ENCODE peak calls at places on chromosome 4, in seven cellular contexts. X is upper lobe of right lung, S is IMR-90, N is HepG2, P is heart right ventricle, M is stomach, V is AG04450. R is an unnamed sample.

GRCh38 chr4:5925419-5926187 is 32.7 kb upstream of the CRMP1 start:
- DNase-seq in X (no peak), S (no peak), N (no peak), P (no peak), M (no peak), V (no peak), R (no peak)

GRCh38 chr4:24321637-24322036 is 262.7 kb downstream of the DHX15 start:
- DNase-seq in X (no peak), S (no peak), N (no peak), P (no peak), M (no peak), V (no peak), R (no peak)

GRCh38 chr4:53931423-53932060 is 132.9 kb downstream of the CHIC2 start:
- DNase-seq in X (no peak), S (no peak), N (no peak), P (no peak), M (no peak), V (no peak), R (no peak)

GRCh38 chr4:132063829-132064228 is 1085.3 kb upstream of the PCDH10 start:
- DNase-seq in X (no peak), S (peak), N (no peak), P (no peak), M (no peak), V (peak), R (no peak)

GRCh38 chr4:73541251-73541650 is 59.7 kb downstream of the AFM start:
- DNase-seq in X (no peak), S (no peak), N (no peak), P (no peak), M (no peak), V (no peak), R (no peak)

GRCh38 chr4:169941141-169941540 is 85.1 kb downstream of the MFAP3L start:
- DNase-seq in X (no peak), S (no peak), N (no peak), P (no peak), M (no peak), V (no peak), R (no peak)

GRCh38 chr4:1601852-1602525 is 82.1 kb downstream of the FAM53A start:
- DNase-seq in X (peak), S (no peak), N (no peak), P (no peak), M (no peak), V (no peak), R (no peak)

GRCh38 chr4:91065117-91065516 is 937.9 kb downstream of the CCSER1 start:
- DNase-seq in X (no peak), S (no peak), N (no peak), P (no peak), M (no peak), V (no peak), R (no peak)

GRCh38 chr4:172045981-172046380 is 232.8 kb downstream of the GALNTL6 start:
- DNase-seq in X (no peak), S (no peak), N (no peak), P (no peak), M (no peak), V (no peak), R (no peak)

GRCh38 chr4:172040766-172041165 is 227.6 kb downstream of the GALNTL6 start:
- DNase-seq in X (no peak), S (no peak), N (no peak), P (no peak), M (no peak), V (no peak), R (no peak)

DNA sequence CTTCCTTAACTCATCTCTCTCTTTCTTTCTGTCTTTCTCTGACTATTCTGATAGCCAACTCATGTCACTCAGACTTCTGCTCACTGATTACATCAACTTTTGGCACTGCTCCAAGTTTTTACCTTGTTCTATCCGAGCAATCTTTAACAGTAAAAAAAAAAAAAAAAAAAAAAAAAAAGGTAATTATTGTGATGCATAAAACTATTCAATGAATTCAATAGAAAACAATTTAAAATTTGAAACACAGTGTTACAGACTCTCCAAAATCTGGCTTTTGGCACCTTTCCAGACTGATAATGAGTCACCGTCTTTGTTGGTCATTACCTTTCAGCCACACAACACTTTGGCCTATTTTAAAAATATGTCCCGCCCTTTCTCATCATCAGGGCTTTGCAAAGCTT is 229.5 kb downstream of the GALNTL6 start:
- DNase-seq in X (no peak), S (no peak), N (peak), P (no peak), M (no peak), V (no peak), R (peak)
- H3K27ac ChIP-seq in X (no peak), S (no peak), N (no peak), P (no peak), M (no peak), V (no peak), R (no peak)

DNA sequence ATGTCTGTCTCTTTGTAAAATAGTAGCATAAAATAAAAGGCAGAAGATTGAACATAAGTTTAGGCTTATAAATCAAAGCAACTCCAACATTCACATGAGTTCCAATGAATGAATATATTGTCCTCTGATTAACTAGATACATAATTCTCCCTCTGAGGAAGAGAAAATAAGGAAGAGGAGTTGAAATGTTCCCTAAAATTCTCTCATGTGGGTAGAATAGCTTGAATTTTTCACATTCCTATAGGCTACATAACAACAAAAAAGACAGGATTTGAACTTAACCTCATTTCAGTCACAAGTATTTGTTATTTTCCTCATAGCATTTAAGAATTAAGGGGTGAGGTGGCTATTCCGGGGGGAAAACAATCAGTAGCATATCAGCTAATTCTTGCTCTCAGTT is 462.4 kb upstream of the NDST4 start:
- DNase-seq in X (no peak), S (no peak), N (no peak), P (no peak), M (no peak), V (no peak), R (no peak)
- H3K27ac ChIP-seq in X (no peak), S (no peak), N (no peak), P (no peak), M (no peak), V (no peak), R (no peak)

DNA sequence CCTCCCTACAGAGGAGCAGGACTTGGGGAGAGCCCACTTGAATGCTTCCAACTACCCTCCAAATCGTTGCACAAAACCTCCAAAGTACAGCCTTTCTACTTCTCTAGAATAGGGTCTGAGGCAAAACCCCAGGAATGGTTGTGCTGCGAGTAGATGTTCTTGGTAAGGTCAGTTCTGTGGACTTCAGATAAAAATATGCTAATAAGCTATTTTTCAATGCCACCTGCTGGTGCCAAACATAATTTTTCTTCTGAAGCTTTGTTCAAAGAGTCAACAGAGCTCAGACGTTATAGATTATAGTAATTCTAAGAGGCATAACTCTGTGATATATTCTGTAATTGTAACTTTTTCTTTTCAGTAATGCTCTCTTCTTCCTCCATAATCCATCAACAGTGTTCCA is 425.7 kb downstream of the GPAT3 start:
- DNase-seq in X (no peak), S (peak), N (no peak), P (no peak), M (no peak), V (no peak), R (no peak)
- H3K27ac ChIP-seq in X (no peak), S (no peak), N (no peak), P (no peak), M (no peak), V (no peak), R (no peak)

DNA sequence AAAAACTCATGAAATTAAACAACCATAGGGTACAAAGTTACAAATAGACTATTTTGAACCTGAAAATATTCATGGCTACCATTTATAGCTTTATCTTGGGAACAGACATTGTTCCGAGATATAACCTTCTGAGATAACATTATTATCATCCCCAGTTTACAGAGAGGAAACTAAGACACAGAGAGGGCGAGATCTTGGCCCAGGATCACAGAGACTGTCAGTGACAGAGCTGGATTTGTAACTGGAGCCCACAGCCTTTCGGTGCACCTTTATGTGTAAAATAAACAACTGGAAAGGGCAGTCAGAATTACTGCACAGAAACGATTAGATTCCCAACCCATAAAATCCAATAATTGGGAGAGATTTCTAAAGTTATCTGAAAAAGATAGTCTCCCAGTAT is 28.4 kb downstream of the KLF3 start:
- DNase-seq in X (no peak), S (no peak), N (no peak), P (no peak), M (no peak), V (no peak), R (no peak)
- H3K27ac ChIP-seq in X (no peak), S (no peak), N (no peak), P (no peak), M (no peak), V (no peak), R (no peak)

DNA sequence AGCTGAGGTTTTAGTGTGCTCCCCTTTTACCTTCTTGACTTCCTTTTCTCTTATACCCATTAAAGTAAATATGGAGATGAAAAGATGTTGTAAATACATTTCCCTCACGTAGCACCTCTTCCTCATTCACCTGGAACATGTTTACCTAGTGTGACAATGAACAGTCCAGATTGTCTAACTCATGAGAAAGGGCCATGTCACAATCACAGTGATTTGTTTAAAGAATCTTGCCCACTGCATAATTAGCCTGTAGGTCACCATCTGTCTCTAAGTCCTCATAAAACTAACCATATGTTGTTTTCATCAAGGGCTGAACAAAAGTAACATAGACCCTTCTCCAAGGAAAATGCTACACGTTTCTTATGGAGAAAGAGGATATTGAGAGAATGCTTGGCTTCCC is 85.7 kb downstream of the TSPAN5 start:
- DNase-seq in X (no peak), S (no peak), N (no peak), P (no peak), M (no peak), V (no peak), R (peak)
- H3K27ac ChIP-seq in X (no peak), S (no peak), N (no peak), P (no peak), M (no peak), V (no peak), R (no peak)

DNA sequence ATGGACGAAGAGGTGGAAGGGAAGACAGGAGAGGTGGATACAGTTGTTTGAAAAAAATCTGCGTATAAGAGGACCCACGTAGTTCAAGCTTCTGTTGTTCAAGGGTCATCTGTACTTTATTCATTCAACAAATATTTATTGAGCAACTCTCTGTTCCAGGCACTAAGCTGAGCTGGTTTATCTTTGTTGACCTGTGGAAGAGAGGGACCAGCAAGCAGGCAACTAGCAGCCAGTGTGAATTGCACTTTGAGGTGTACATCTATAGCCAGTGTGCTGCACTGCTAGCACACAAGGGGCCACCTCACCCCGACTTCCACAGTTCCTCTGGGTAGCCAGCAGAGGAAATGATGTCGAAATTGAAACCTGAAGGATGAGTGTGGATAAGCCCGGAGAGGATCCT is 191.4 kb downstream of the SOWAHB start:
- DNase-seq in X (no peak), S (no peak), N (peak), P (no peak), M (no peak), V (no peak), R (peak)
- H3K27ac ChIP-seq in X (no peak), S (peak), N (no peak), P (no peak), M (peak), V (peak), R (no peak)

DNA sequence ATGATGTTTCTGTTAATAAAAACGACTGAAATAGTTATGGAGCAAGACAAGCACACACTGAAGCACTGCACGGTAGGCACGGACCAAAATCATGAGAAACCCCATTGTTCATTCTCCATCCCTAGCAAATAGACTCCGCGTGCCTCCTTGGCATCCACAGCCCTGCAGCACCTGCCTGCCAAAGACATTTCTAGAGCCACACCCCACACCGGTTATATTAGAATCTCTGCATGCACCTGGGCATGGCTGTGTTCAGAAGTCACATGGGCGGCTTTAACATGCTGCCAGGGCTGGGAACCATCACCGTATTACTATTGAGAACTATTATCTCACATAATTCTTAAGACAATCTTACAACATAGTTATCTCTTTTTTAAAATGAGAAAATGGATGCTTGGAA is 5.9 kb downstream of the PDLIM3 start:
- DNase-seq in X (no peak), S (no peak), N (no peak), P (no peak), M (peak), V (no peak), R (no peak)
- H3K27ac ChIP-seq in X (no peak), S (no peak), N (no peak), P (no peak), M (no peak), V (no peak), R (no peak)

GRCh38 chr4:41797260-41797659 is 48.7 kb upstream of the PHOX2B start:
- DNase-seq in X (no peak), S (no peak), N (no peak), P (no peak), M (no peak), V (no peak), R (no peak)

GRCh38 chr4:41796545-41797210 is 48.2 kb upstream of the PHOX2B start:
- DNase-seq in X (no peak), S (no peak), N (no peak), P (peak), M (no peak), V (no peak), R (no peak)

GRCh38 chr4:41802590-41802989 is 54.1 kb upstream of the PHOX2B start:
- DNase-seq in X (no peak), S (no peak), N (no peak), P (no peak), M (no peak), V (no peak), R (no peak)

GRCh38 chr4:41795796-41796195 is 47.3 kb upstream of the PHOX2B start:
- DNase-seq in X (no peak), S (no peak), N (no peak), P (no peak), M (no peak), V (no peak), R (no peak)

DNA sequence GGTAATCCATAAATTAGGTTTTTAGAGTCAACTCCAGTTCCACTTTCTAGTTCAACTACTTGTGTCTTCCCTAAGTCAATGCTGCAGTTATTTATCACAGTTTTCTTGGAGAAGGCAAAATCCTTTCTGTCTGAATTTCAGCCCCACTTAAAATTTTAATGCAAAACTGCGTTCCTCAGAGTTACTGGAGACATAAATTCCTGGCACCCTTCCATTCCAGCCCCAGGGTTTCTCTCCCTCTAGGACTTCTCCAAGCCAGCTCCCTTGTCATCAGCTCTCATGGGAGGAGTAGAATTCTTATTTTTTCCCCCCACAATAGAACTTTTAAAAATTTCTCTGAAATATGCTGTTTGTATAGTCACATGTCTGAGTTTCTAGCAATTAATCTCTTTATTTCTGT is 50.6 kb upstream of the PHOX2B start:
- DNase-seq in X (no peak), S (no peak), N (no peak), P (no peak), M (no peak), V (no peak), R (no peak)
- H3K27ac ChIP-seq in X (no peak), S (no peak), N (no peak), P (no peak), M (no peak), V (no peak), R (no peak)

GRCh38 chr4:184645904-184646610 is 3.2 kb downstream of the CASP3 start:
- DNase-seq in X (no peak), S (no peak), N (no peak), P (no peak), M (no peak), V (no peak), R (peak)
- H3K27ac ChIP-seq in X (no peak), S (no peak), N (no peak), P (no peak), M (no peak), V (no peak), R (peak)

GRCh38 chr4:100347241-100347640 is 157.0 kb upstream of the DDIT4L start:
- DNase-seq in X (no peak), S (no peak), N (no peak), P (no peak), M (no peak), V (no peak), R (no peak)
- H3K27ac ChIP-seq in X (no peak), S (no peak), N (no peak), P (no peak), M (no peak), V (no peak), R (no peak)

R was measured in small intestine.